ENCODE peak calls at places on chromosome 9, in four cellular contexts. L, I, S and N are unnamed samples.

GRCh38 chr9:133533878-133534277 is 626 bp upstream of the ADAMTSL2 start:
- DNase-seq in L (no peak), I (no peak), S (no peak), N (no peak)

GRCh38 chr9:37156781-37157356 is 36.5 kb downstream of the ZCCHC7 start:
- DNase-seq in I (no peak), L (no peak), S (no peak), N (no peak)

GRCh38 chr9:33813712-33814641 is 3.0 kb upstream of the UBE2R2 start:
- DNase-seq in S (no peak), I (no peak), L (no peak), N (peak)

GRCh38 chr9:113187935-113188595 is 33.0 kb downstream of the FKBP15 start:
- DNase-seq in S (no peak), I (peak), L (no peak), N (no peak)

GRCh38 chr9:99785010-99785590 is 36.6 kb upstream of the NR4A3 start:
- DNase-seq in S (no peak), I (no peak), L (no peak), N (no peak)

GRCh38 chr9:123375725-123376132 is 19.7 kb downstream of the CRB2 start:
- DNase-seq in L (no peak), I (no peak), S (no peak), N (peak)

GRCh38 chr9:83355024-83355444 is 183.2 kb downstream of the FRMD3 start:
- DNase-seq in S (no peak), I (no peak), L (no peak), N (no peak)

GRCh38 chr9:104738452-104738851 is 9.0 kb upstream of the NIPSNAP3A start:
- DNase-seq in L (no peak), S (no peak), I (no peak), N (no peak)

GRCh38 chr9:3464033-3464638 is 61.7 kb downstream of the RFX3 start:
- DNase-seq in I (no peak), S (no peak), L (no peak), N (no peak)

GRCh38 chr9:109401169-109401989 is 80.5 kb upstream of the EPB41L4B start:
- DNase-seq in S (no peak), I (no peak), L (peak), N (peak)

GRCh38 chr9:95494416-95495371 is 22.1 kb downstream of the PTCH1 start:
- DNase-seq in S (peak), I (no peak), L (no peak), N (peak)